ENCODE peak calls at places on chromosomes 7 and 10, in four cellular contexts. One of them, this sample, is unnamed.

GRCh38 chr10:42149027-42149700 is 489.2 kb downstream of the ZNF33B start:
- DNase-seq in psoas muscle: peak; percentile 43
- DNase-seq in endothelial cell: no peak
- DNase-seq in GM10248: peak; percentile 6
- DNase-seq in this sample: peak; percentile 95

GRCh38 chr7:104230606-104231005 is 22.8 kb upstream of the ORC5 start:
- DNase-seq in psoas muscle: no peak
- DNase-seq in endothelial cell: no peak
- DNase-seq in GM10248: no peak
- DNase-seq in this sample: no peak

GRCh38 chr7:131895541-131896173 is 339.2 kb upstream of the PODXL start:
- DNase-seq in psoas muscle: no peak
- DNase-seq in endothelial cell: no peak
- DNase-seq in GM10248: no peak
- DNase-seq in this sample: no peak

GRCh38 chr7:29454464-29454863 is 109.2 kb upstream of the PRR15 start:
- DNase-seq in psoas muscle: no peak
- DNase-seq in endothelial cell: no peak
- DNase-seq in GM10248: no peak
- DNase-seq in this sample: no peak

GRCh38 chr7:71198391-71198790 is 66.4 kb downstream of the GALNT17 start:
- DNase-seq in psoas muscle: no peak
- DNase-seq in endothelial cell: no peak
- DNase-seq in GM10248: no peak
- DNase-seq in this sample: no peak

GRCh38 chr7:107506683-107507339 is 37.0 kb downstream of the GPR22 start:
- DNase-seq in psoas muscle: peak; percentile 32
- DNase-seq in endothelial cell: no peak
- DNase-seq in GM10248: no peak
- DNase-seq in this sample: no peak

GRCh38 chr10:51000976-51001375 is 73.3 kb upstream of the PRKG1 start:
- DNase-seq in psoas muscle: no peak
- DNase-seq in endothelial cell: no peak
- DNase-seq in GM10248: no peak
- DNase-seq in this sample: no peak

GRCh38 chr10:113175756-113176651 is 226.0 kb downstream of the TCF7L2 start:
- DNase-seq in psoas muscle: no peak
- DNase-seq in endothelial cell: no peak
- DNase-seq in GM10248: no peak
- DNase-seq in this sample: no peak

GRCh38 chr7:6476596-6477374 is 29.0 kb upstream of the DAGLB start:
- DNase-seq in psoas muscle: no peak
- DNase-seq in endothelial cell: no peak
- DNase-seq in GM10248: no peak
- DNase-seq in this sample: peak; percentile 50

DNA sequence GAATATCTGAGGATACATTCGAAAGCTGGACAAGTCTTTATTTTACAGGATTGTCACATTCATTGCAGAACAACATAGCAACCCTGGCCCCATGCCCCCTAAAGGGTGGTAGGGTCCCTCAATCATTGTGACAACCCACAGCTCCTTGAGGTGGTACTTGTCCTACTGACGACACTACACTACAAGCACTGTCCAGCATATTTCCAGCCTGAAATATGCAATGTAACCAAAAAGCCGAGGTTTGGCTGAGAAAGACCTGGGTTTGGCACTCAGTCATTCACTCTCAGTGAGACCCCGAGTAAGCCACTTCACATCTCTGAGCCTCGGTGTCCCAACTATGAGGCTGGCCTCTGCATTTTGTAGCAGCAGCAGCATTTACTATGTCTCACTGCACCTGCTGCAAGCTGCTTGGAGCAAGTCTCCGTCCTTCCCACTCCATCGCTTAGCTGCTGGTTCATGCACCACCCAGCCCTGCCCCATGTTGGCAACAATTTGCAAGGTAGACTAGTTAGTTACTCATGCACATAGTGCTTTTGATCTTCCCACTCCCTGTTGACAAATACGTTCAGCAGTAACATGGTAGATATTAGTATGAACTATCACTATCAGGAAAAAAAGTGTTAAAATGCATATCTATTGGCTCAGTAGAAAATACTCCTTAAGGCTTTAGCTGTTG is 43.6 kb upstream of the TNPO3 start:
- DNase-seq in psoas muscle: no peak
- DNase-seq in endothelial cell: no peak
- DNase-seq in GM10248: no peak
- DNase-seq in this sample: no peak
- TF ChIP-seq CTCF in psoas muscle: no peak
- TF ChIP-seq CTCF in endothelial cell: no peak
- TF ChIP-seq CTCF in GM10248: no peak
- TF ChIP-seq CTCF in this sample: no peak

GRCh38 chr7:44112997-44113763 is 9.0 kb downstream of the AEBP1 start:
- DNase-seq in psoas muscle: no peak
- DNase-seq in endothelial cell: no peak
- DNase-seq in GM10248: no peak
- DNase-seq in this sample: no peak

GRCh38 chr7:44113764-44114354 is 9.5 kb downstream of the POLD2 start:
- DNase-seq in psoas muscle: no peak
- DNase-seq in endothelial cell: no peak
- DNase-seq in GM10248: no peak
- DNase-seq in this sample: no peak

GRCh38 chr7:44110724-44111635 is 6.8 kb downstream of the AEBP1 start:
- DNase-seq in psoas muscle: no peak
- DNase-seq in endothelial cell: no peak
- DNase-seq in GM10248: no peak
- DNase-seq in this sample: no peak

GRCh38 chr7:44111759-44112158 is 7.6 kb downstream of the AEBP1 start:
- DNase-seq in psoas muscle: no peak
- DNase-seq in endothelial cell: no peak
- DNase-seq in GM10248: no peak
- DNase-seq in this sample: no peak

GRCh38 chr7:44112231-44112996 is 8.3 kb downstream of the AEBP1 start:
- DNase-seq in psoas muscle: no peak
- DNase-seq in endothelial cell: no peak
- DNase-seq in GM10248: no peak
- DNase-seq in this sample: no peak
- TF ChIP-seq CTCF in psoas muscle: no peak
- TF ChIP-seq CTCF in endothelial cell: no peak
- TF ChIP-seq CTCF in GM10248: no peak
- TF ChIP-seq CTCF in this sample: no peak

DNA sequence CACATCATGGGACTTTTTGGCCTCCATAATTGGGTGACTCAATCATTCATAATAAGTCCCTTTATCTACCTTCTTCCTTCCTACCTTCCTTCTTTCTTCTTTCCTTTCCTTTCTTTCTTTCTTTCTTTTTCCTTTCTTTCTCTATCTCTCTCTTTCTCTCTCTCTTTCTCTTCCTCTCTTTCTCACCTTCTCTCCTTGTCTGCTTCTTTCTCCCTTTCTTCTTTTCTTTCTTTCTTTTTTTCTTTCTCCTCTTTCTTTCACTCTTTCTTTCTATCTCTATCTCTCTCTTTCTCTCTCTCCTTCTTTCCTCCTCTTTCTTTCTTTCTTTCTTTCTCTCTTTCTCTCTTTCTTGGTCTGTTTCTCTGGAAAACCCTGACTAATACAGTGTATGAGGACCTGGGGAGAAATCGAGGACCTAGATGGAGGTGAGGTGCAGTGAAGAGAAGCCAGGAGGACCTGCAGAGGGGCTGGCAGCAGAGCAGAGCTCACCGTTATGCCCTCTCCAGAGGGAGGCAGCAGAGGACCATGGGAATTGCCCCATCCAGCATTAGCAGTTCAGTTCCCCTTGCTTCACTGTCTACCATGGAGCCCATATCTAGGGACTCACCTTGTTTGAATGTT is 52.7 kb upstream of the BTRC start:
- DNase-seq in psoas muscle: peak; percentile 36
- DNase-seq in endothelial cell: peak; percentile 69
- DNase-seq in GM10248: peak; percentile 48
- DNase-seq in this sample: no peak
- TF ChIP-seq CTCF in psoas muscle: peak; percentile 70
- TF ChIP-seq CTCF in endothelial cell: peak; percentile 22
- TF ChIP-seq CTCF in GM10248: peak; percentile 48
- TF ChIP-seq CTCF in this sample: peak; percentile 50

DNA sequence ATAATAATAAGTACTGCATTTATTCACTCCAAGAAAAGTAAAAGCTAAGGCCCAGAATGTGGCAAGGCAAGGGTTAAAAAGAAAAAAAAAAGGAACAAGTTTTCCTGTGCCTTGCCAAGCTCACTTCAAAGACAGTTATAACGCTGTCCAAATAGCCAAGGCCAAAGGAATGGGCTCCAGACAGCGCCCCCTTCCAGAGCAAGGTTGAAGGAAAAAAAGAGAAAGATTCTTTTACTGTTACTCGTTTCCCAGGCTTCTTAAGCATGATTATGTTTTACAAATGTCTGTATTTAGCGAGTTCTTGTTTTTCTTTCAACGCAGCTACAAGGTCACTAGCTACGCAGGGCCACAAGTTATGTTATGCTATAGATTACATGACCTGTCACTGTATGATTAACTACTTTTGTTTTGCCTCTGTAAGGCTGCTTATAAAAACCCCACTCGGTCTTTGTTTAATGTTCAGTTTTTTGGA is 9.1 kb upstream of the EIF4H start:
- DNase-seq in psoas muscle: no peak
- DNase-seq in endothelial cell: peak; percentile 51
- DNase-seq in GM10248: no peak
- DNase-seq in this sample: no peak
- TF ChIP-seq CTCF in psoas muscle: no peak
- TF ChIP-seq CTCF in endothelial cell: peak; percentile 31
- TF ChIP-seq CTCF in GM10248: peak; percentile 27
- TF ChIP-seq CTCF in this sample: peak; percentile 78

GRCh38 chr7:91093181-91093580 is 171.1 kb upstream of the FZD1 start:
- DNase-seq in psoas muscle: no peak
- DNase-seq in endothelial cell: no peak
- DNase-seq in GM10248: no peak
- DNase-seq in this sample: no peak

GRCh38 chr7:91091631-91092030 is 172.6 kb upstream of the FZD1 start:
- DNase-seq in psoas muscle: no peak
- DNase-seq in endothelial cell: no peak
- DNase-seq in GM10248: no peak
- DNase-seq in this sample: no peak

GRCh38 chr7:91089382-91089963 is 174.8 kb upstream of the FZD1 start:
- DNase-seq in psoas muscle: no peak
- DNase-seq in endothelial cell: no peak
- DNase-seq in GM10248: peak; percentile 19
- DNase-seq in this sample: no peak

GRCh38 chr7:91088156-91088555 is 176.1 kb upstream of the FZD1 start:
- DNase-seq in psoas muscle: no peak
- DNase-seq in endothelial cell: no peak
- DNase-seq in GM10248: no peak
- DNase-seq in this sample: no peak

DNA sequence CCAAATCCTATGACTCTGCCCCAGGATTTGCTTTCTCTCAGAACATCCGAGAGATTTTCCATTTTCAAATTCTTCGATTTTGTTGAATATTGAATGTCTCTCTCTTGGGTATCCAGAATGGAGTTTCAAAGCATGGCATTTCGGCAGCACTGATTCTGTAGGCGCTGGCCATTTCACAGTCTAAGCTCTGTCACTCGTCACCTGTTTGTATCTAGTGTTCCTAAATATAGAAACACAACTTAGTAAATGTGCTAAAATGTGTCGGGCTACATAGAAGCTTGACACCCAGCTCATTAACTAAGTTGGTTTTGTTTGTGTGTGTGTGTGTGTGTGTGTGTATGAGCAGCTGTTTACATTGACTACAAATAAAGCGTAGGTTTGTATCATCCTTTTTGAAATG is 173.5 kb upstream of the FZD1 start:
- DNase-seq in psoas muscle: no peak
- DNase-seq in endothelial cell: no peak
- DNase-seq in GM10248: no peak
- DNase-seq in this sample: no peak
- TF ChIP-seq CTCF in psoas muscle: no peak
- TF ChIP-seq CTCF in endothelial cell: no peak
- TF ChIP-seq CTCF in GM10248: no peak
- TF ChIP-seq CTCF in this sample: no peak